ENCODE peak calls at places on chromosomes 11 and 22, in four cellular contexts. G, Q, K and I are unnamed samples.

GRCh38 chr11:77557553-77557952 is 32.2 kb upstream of the AQP11 start:
- DNase-seq in K (peak; percentile 26), Q (peak; percentile 33), G (no peak), I (no peak)

GRCh38 chr11:35098850-35099249 is 40.1 kb upstream of the CD44 start:
- DNase-seq in G (no peak), Q (no peak), K (no peak), I (no peak)

GRCh38 chr11:119318240-119319135 is 1.6 kb upstream of the MCAM start:
- DNase-seq in Q (peak; percentile 52), K (peak; percentile 47), G (no peak), I (peak; percentile 70)

GRCh38 chr11:15318814-15319213 is 204.1 kb downstream of the INSC start:
- DNase-seq in Q (no peak), G (no peak), K (no peak), I (no peak)

GRCh38 chr11:71076021-71076420 is 176.4 kb downstream of the SHANK2 start:
- DNase-seq in Q (no peak), K (no peak), G (no peak), I (no peak)

GRCh38 chr11:119316017-119316728 is 757 bp downstream of the MCAM start:
- DNase-seq in K (peak; percentile 92), G (no peak), Q (no peak), I (no peak)

GRCh38 chr11:126434950-126435335 is 79.5 kb downstream of the ST3GAL4 start:
- DNase-seq in K (peak; percentile 22), G (no peak), Q (no peak), I (no peak)

GRCh38 chr11:86174101-86175046 is 70.2 kb upstream of the EED start:
- DNase-seq in G (no peak), K (peak; percentile 46), Q (peak; percentile 61), I (no peak)

GRCh38 chr11:82225930-82226329 is 507.7 kb downstream of the FAM181B start:
- DNase-seq in G (no peak), Q (no peak), K (no peak), I (no peak)

GRCh38 chr11:110972640-110973039 is 260.4 kb upstream of the ARHGAP20 start:
- DNase-seq in Q (no peak), G (no peak), K (no peak), I (no peak)

GRCh38 chr11:130772266-130773227 is 143.7 kb downstream of the SNX19 start:
- DNase-seq in K (no peak), Q (no peak), G (no peak), I (no peak)

GRCh38 chr22:30838111-30838510 is 130.5 kb downstream of the MORC2 start:
- DNase-seq in K (no peak), Q (no peak), G (no peak), I (no peak)

GRCh38 chr11:95398437-95399112 is 167.6 kb upstream of the SESN3 start:
- DNase-seq in Q (no peak), K (peak; percentile 51), G (no peak), I (no peak)

GRCh38 chr11:10293423-10294288 is at the start of gene SBF2:
- DNase-seq in K (peak; percentile 96), Q (peak; percentile 69), G (peak; percentile 89), I (no peak)

GRCh38 chr11:76148941-76149613 is 57.2 kb downstream of the WNT11 start:
- DNase-seq in Q (peak; percentile 79), K (no peak), G (no peak), I (no peak)
- TF ChIP-seq PBX3 in Q (no peak), K (no peak), G (no peak), I (no peak)

GRCh38 chr11:30133308-30133707 is 97.5 kb upstream of the FSHB start:
- DNase-seq in K (no peak), G (no peak), Q (no peak), I (no peak)

GRCh38 chr11:30128269-30128932 is 102.4 kb upstream of the FSHB start:
- DNase-seq in Q (peak; percentile 10), K (peak; percentile 20), G (peak; percentile 22), I (no peak)

DNA sequence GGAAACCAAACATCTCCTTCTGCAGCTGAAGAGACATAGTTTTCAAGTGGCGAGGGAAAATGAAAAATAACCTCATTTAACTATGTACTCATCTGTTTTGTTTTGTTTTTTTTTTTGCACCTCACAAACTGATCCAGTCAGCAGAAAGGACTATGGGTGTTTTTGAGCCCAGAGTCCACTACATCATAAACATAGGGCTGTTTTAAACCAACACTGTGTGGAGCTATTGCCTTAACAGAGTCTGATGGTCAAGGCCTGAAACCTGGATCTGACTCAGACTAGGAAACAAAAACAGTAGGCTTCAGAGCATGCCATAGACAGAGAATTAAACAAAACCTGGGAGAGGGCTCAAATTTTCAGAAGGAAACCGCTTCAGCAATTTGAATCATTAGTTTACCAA is 99.3 kb upstream of the FSHB start:
- DNase-seq in Q (peak; percentile 1), G (no peak), K (no peak), I (no peak)
- TF ChIP-seq PBX3 in Q (no peak), G (no peak), K (no peak), I (no peak)

GRCh38 chr11:74492084-74492483 is 1.4 kb downstream of the LIPT2 start:
- DNase-seq in K (no peak), G (no peak), Q (no peak), I (no peak)
- TF ChIP-seq PBX3 in K (no peak), G (no peak), Q (no peak), I (no peak)

GRCh38 chr11:72735495-72736027 is 16.6 kb downstream of the ARAP1 start:
- DNase-seq in G (no peak), K (peak; percentile 89), Q (peak; percentile 47), I (no peak)
- TF ChIP-seq PBX3 in G (no peak), K (peak; percentile 93), Q (no peak), I (no peak)

GRCh38 chr22:38190581-38190980 is 9.0 kb upstream of the PLA2G6 start:
- DNase-seq in Q (no peak), K (no peak), G (no peak), I (no peak)
- TF ChIP-seq PBX3 in Q (no peak), K (no peak), G (no peak), I (no peak)

GRCh38 chr11:61966673-61967176 is 709 bp downstream of the FTH1 start:
- DNase-seq in Q (no peak), G (no peak), K (peak; percentile 45), I (no peak)
- TF ChIP-seq PBX3 in Q (no peak), G (no peak), K (no peak), I (no peak)